ENCODE peak calls at places on chromosomes 6 and 20, in eight cellular contexts. One of them, this sample, is unnamed.

GRCh38 chr6:145532361-145532760 is 203.0 kb downstream of the EPM2A start:
- DNase-seq in Calu3: no peak
- DNase-seq in NCI-H1105 treated with DMSO at 0.1 percent for 48 hours: no peak
- DNase-seq in aorta: no peak
- DNase-seq in activated CD8-positive, alpha-beta T cell treated with anti-CD3 and anti-CD28 coated beads for 36 hours: no peak
- DNase-seq in substantia nigra: no peak
- DNase-seq in BE2C: no peak
- DNase-seq in left colon: no peak
- DNase-seq in this sample: no peak

GRCh38 chr20:57656252-57656820 is 36.1 kb upstream of the ZBP1 start:
- DNase-seq in left colon: no peak
- DNase-seq in substantia nigra: no peak
- DNase-seq in Calu3: peak
- DNase-seq in activated CD8-positive, alpha-beta T cell treated with anti-CD3 and anti-CD28 coated beads for 36 hours: no peak
- DNase-seq in BE2C: no peak
- DNase-seq in NCI-H1105 treated with DMSO at 0.1 percent for 48 hours: no peak
- DNase-seq in aorta: peak
- DNase-seq in this sample: no peak

GRCh38 chr6:44270526-44271405 is 516 bp downstream of the TMEM151B start:
- DNase-seq in left colon: no peak
- DNase-seq in BE2C: peak
- DNase-seq in NCI-H1105 treated with DMSO at 0.1 percent for 48 hours: peak
- DNase-seq in substantia nigra: no peak
- DNase-seq in Calu3: no peak
- DNase-seq in activated CD8-positive, alpha-beta T cell treated with anti-CD3 and anti-CD28 coated beads for 36 hours: no peak
- DNase-seq in aorta: no peak
- DNase-seq in this sample: no peak

GRCh38 chr6:88008821-88009220 is 38.8 kb upstream of the SPACA1 start:
- DNase-seq in Calu3: no peak
- DNase-seq in left colon: no peak
- DNase-seq in substantia nigra: no peak
- DNase-seq in aorta: no peak
- DNase-seq in NCI-H1105 treated with DMSO at 0.1 percent for 48 hours: no peak
- DNase-seq in activated CD8-positive, alpha-beta T cell treated with anti-CD3 and anti-CD28 coated beads for 36 hours: no peak
- DNase-seq in BE2C: no peak
- DNase-seq in this sample: peak

GRCh38 chr20:9407805-9408421 is 106.5 kb upstream of the LAMP5 start:
- DNase-seq in NCI-H1105 treated with DMSO at 0.1 percent for 48 hours: peak
- DNase-seq in activated CD8-positive, alpha-beta T cell treated with anti-CD3 and anti-CD28 coated beads for 36 hours: peak
- DNase-seq in substantia nigra: peak
- DNase-seq in Calu3: peak
- DNase-seq in left colon: no peak
- DNase-seq in BE2C: peak
- DNase-seq in aorta: no peak
- DNase-seq in this sample: peak

GRCh38 chr6:2738373-2738979 is 12.2 kb downstream of the MYLK4 start:
- DNase-seq in Calu3: peak
- DNase-seq in NCI-H1105 treated with DMSO at 0.1 percent for 48 hours: peak
- DNase-seq in BE2C: peak
- DNase-seq in aorta: no peak
- DNase-seq in left colon: no peak
- DNase-seq in activated CD8-positive, alpha-beta T cell treated with anti-CD3 and anti-CD28 coated beads for 36 hours: peak
- DNase-seq in substantia nigra: peak
- DNase-seq in this sample: peak

GRCh38 chr6:52115891-52116604 is 28.6 kb upstream of the PKHD1 start:
- DNase-seq in left colon: peak
- DNase-seq in aorta: no peak
- DNase-seq in BE2C: no peak
- DNase-seq in substantia nigra: no peak
- DNase-seq in activated CD8-positive, alpha-beta T cell treated with anti-CD3 and anti-CD28 coated beads for 36 hours: no peak
- DNase-seq in Calu3: no peak
- DNase-seq in NCI-H1105 treated with DMSO at 0.1 percent for 48 hours: peak
- DNase-seq in this sample: no peak

GRCh38 chr20:36153754-36154695 is 515 bp upstream of the EPB41L1 start:
- DNase-seq in Calu3: peak
- DNase-seq in NCI-H1105 treated with DMSO at 0.1 percent for 48 hours: peak
- DNase-seq in substantia nigra: peak
- DNase-seq in activated CD8-positive, alpha-beta T cell treated with anti-CD3 and anti-CD28 coated beads for 36 hours: peak
- DNase-seq in aorta: peak
- DNase-seq in left colon: peak
- DNase-seq in BE2C: peak
- DNase-seq in this sample: peak

GRCh38 chr6:26532699-26533523 is 5.3 kb upstream of the HMGN4 start:
- DNase-seq in substantia nigra: peak
- DNase-seq in aorta: peak
- DNase-seq in NCI-H1105 treated with DMSO at 0.1 percent for 48 hours: peak
- DNase-seq in Calu3: peak
- DNase-seq in activated CD8-positive, alpha-beta T cell treated with anti-CD3 and anti-CD28 coated beads for 36 hours: peak
- DNase-seq in left colon: peak
- DNase-seq in BE2C: peak
- DNase-seq in this sample: peak

GRCh38 chr6:87756858-87757257 is 54.8 kb upstream of the AKIRIN2 start:
- DNase-seq in left colon: no peak
- DNase-seq in aorta: no peak
- DNase-seq in substantia nigra: no peak
- DNase-seq in Calu3: no peak
- DNase-seq in NCI-H1105 treated with DMSO at 0.1 percent for 48 hours: no peak
- DNase-seq in activated CD8-positive, alpha-beta T cell treated with anti-CD3 and anti-CD28 coated beads for 36 hours: peak
- DNase-seq in BE2C: no peak
- DNase-seq in this sample: peak

GRCh38 chr20:63079971-63080370 is 73.2 kb upstream of the BHLHE23 start:
- DNase-seq in BE2C: no peak
- DNase-seq in left colon: no peak
- DNase-seq in Calu3: no peak
- DNase-seq in activated CD8-positive, alpha-beta T cell treated with anti-CD3 and anti-CD28 coated beads for 36 hours: no peak
- DNase-seq in aorta: peak
- DNase-seq in substantia nigra: no peak
- DNase-seq in NCI-H1105 treated with DMSO at 0.1 percent for 48 hours: no peak
- DNase-seq in this sample: no peak